ENCODE peak calls at places on chromosomes 5 and 9, in five cellular contexts. K is anterior cingulate cortex; A is fibroblast of lung; S is T-helper 1 cell; Z is activated CD4-positive, alpha-beta T cell treated with anti-CD3 and anti-CD28 coated beads for 24 hours. H is an unnamed sample.

GRCh38 chr5:91329273-91329672 is 53.8 kb downstream of the ARRDC3 start:
- DNase-seq in K (no peak), A (no peak), S (no peak), Z (no peak), H (no peak)

GRCh38 chr9:121699271-121700164 is 48.1 kb downstream of the DAB2IP start:
- DNase-seq in K (no peak), A (peak), S (no peak), Z (peak), H (peak)

GRCh38 chr9:106326493-106326892 is 536.5 kb upstream of the ZNF462 start:
- DNase-seq in K (no peak), A (no peak), S (no peak), Z (no peak), H (no peak)

GRCh38 chr5:102532126-102532525 is 33.3 kb upstream of the SLCO6A1 start:
- DNase-seq in K (no peak), A (no peak), S (no peak), Z (no peak), H (no peak)

GRCh38 chr5:142826741-142827492 is 56.7 kb downstream of the ARHGAP26 start:
- DNase-seq in K (no peak), A (peak), S (no peak), Z (no peak), H (no peak)

GRCh38 chr5:176543428-176544182 is 5.5 kb upstream of the CDHR2 start:
- DNase-seq in K (no peak), A (peak), S (peak), Z (peak), H (peak)

GRCh38 chr5:169803077-169803981 is 166.3 kb downstream of the DOCK2 start:
- DNase-seq in K (no peak), A (peak), S (no peak), Z (no peak), H (peak)

GRCh38 chr5:56269216-56269927 is 36.2 kb upstream of the ANKRD55 start:
- DNase-seq in K (no peak), A (peak), S (no peak), Z (no peak), H (no peak)

GRCh38 chr9:117957267-117957666 is 253.1 kb downstream of the TLR4 start:
- DNase-seq in K (no peak), A (no peak), S (no peak), Z (no peak), H (no peak)

GRCh38 chr5:132834057-132834456 is 3.6 kb upstream of the SHROOM1 start:
- DNase-seq in K (no peak), A (no peak), S (no peak), Z (no peak), H (no peak)

GRCh38 chr9:22535780-22536179 is 89.2 kb downstream of the DMRTA1 start:
- DNase-seq in K (no peak), A (no peak), S (no peak), Z (no peak), H (no peak)

GRCh38 chr5:150325426-150325825 is 22.7 kb upstream of the ARSI start:
- DNase-seq in K (no peak), A (no peak), S (no peak), Z (no peak), H (no peak)

GRCh38 chr5:10338996-10339903 is 14.2 kb upstream of the MARCHF6 start:
- DNase-seq in K (peak), A (no peak), S (no peak), Z (no peak), H (no peak)

GRCh38 chr9:32394381-32395049 is 10.1 kb downstream of the ACO1 start:
- DNase-seq in K (no peak), A (no peak), S (no peak), Z (no peak), H (no peak)

GRCh38 chr5:13251623-13252367 is 692.7 kb downstream of the DNAH5 start:
- DNase-seq in K (no peak), A (no peak), S (no peak), Z (no peak), H (peak)

GRCh38 chr5:56565693-56566092 is 249.7 kb upstream of the MAP3K1 start:
- DNase-seq in K (no peak), A (no peak), S (no peak), Z (no peak), H (no peak)

GRCh38 chr5:30131-30530 is 61.8 kb upstream of the PLEKHG4B start:
- DNase-seq in K (no peak), A (no peak), S (no peak), Z (no peak), H (no peak)

GRCh38 chr5:54603372-54603771 is 85.8 kb downstream of the SNX18 start:
- DNase-seq in K (no peak), A (peak), S (no peak), Z (no peak), H (no peak)

GRCh38 chr5:132427285-132428146 is 58.0 kb downstream of the SLC22A5 start:
- DNase-seq in K (no peak), A (no peak), S (no peak), Z (peak), H (no peak)

GRCh38 chr9:16526380-16526779 is 344.1 kb downstream of the BNC2 start:
- DNase-seq in K (no peak), A (no peak), S (no peak), Z (no peak), H (no peak)

GRCh38 chr9:134546231-134546731 is 95.3 kb upstream of the COL5A1 start:
- DNase-seq in K (no peak), A (peak), S (no peak), Z (no peak), H (no peak)

GRCh38 chr9:130834371-130835311 is at the start of gene ABL1:
- DNase-seq in K (no peak), A (peak), S (peak), Z (peak), H (peak)

GRCh38 chr9:33676746-33677505 is 118.4 kb upstream of the PRSS3 start:
- DNase-seq in K (peak), A (peak), S (no peak), Z (no peak), H (no peak)

GRCh38 chr9:38309324-38310195 is 82.9 kb upstream of the ALDH1B1 start:
- DNase-seq in K (no peak), A (no peak), S (no peak), Z (no peak), H (no peak)

GRCh38 chr9:107707419-107707837 is 217.9 kb upstream of the KLF4 start:
- DNase-seq in K (no peak), A (peak), S (no peak), Z (no peak), H (no peak)

GRCh38 chr5:128413356-128413755 is 124.7 kb downstream of the FBN2 start:
- DNase-seq in K (no peak), A (peak), S (no peak), Z (no peak), H (no peak)

GRCh38 chr5:157459715-157460599 is at the start of gene NIPAL4:
- DNase-seq in K (no peak), A (no peak), S (no peak), Z (peak), H (no peak)

GRCh38 chr9:126500600-126501382 is 112.9 kb upstream of the LMX1B start:
- DNase-seq in K (peak), A (peak), S (no peak), Z (peak), H (no peak)

GRCh38 chr9:72856985-72857631 is 95.7 kb downstream of the ALDH1A1 start:
- DNase-seq in K (no peak), A (peak), S (no peak), Z (no peak), H (no peak)

GRCh38 chr9:98637381-98637780 is 71.4 kb downstream of the GABBR2 start:
- DNase-seq in K (no peak), A (no peak), S (no peak), Z (no peak), H (no peak)